ENCODE peak calls at places on chromosomes 2 and 18, in four cellular contexts. W is D721Med, V is kidney, S is GM13976. K is an unnamed sample.

GRCh38 chr2:64025741-64026140 is 6.5 kb upstream of the VPS54 start:
- DNase-seq in W (no peak), V (no peak), S (no peak), K (no peak)

GRCh38 chr2:109129356-109129920 is 433 bp downstream of the SH3RF3 start:
- DNase-seq in W (no peak), V (peak; percentile 75), S (peak; percentile 52), K (no peak)

GRCh38 chr2:95015261-95015918 is 10.1 kb upstream of the MAL start:
- DNase-seq in W (no peak), V (no peak), S (no peak), K (no peak)

GRCh38 chr2:235866373-235866772 is 301.8 kb downstream of the GBX2 start:
- DNase-seq in W (no peak), V (no peak), S (no peak), K (no peak)

GRCh38 chr18:7459851-7460774 is 107.0 kb upstream of the PTPRM start:
- DNase-seq in W (no peak), V (no peak), S (no peak), K (no peak)

GRCh38 chr2:29117636-29118303 is 2.6 kb downstream of the CLIP4 start:
- DNase-seq in W (no peak), V (no peak), S (no peak), K (no peak)

GRCh38 chr2:215137741-215138340 is 585 bp downstream of the ABCA12 start:
- DNase-seq in W (no peak), V (no peak), S (no peak), K (no peak)

GRCh38 chr18:79884296-79884962 is 67.0 kb downstream of the SLC66A2 start:
- DNase-seq in W (no peak), V (no peak), S (no peak), K (no peak)

GRCh38 chr2:197136452-197136851 is 174.1 kb downstream of the ANKRD44 start:
- DNase-seq in W (no peak), V (no peak), S (no peak), K (no peak)

GRCh38 chr2:71672011-71672639 is 218.8 kb downstream of the DYSF start:
- DNase-seq in W (no peak), V (peak; percentile 49), S (peak; percentile 13), K (no peak)
- TF ChIP-seq CTCF in W (no peak), V (no peak), S (no peak), K (no peak)

GRCh38 chr2:15799432-15799827 is 140.9 kb upstream of the MYCN start:
- DNase-seq in W (no peak), V (no peak), S (no peak), K (no peak)
- TF ChIP-seq CTCF in W (no peak), V (no peak), S (no peak), K (no peak)

GRCh38 chr2:74396149-74396548 is 16.0 kb upstream of the DCTN1 start:
- DNase-seq in W (no peak), V (no peak), S (no peak), K (no peak)
- TF ChIP-seq CTCF in W (no peak), V (no peak), S (no peak), K (no peak)

DNA sequence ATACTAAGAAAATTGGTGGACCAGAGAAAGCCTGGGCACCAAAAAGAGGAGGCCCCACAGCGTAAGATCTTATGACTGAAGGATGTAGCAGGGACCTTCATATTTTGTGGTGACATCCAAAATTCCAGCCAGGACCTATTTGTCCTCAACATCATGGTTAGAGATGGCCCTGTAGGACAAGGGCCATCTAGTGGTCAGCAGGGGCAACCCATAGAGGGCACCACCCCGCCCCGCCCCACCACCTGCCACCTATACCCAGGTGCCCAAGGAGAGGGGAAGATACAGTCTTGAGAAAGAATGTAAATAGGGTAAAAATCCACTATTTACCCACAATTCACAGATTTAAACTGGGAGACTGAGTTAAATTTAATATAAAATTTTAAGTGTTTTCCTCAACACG is 59.6 kb upstream of the TMEM163 start:
- DNase-seq in W (no peak), V (no peak), S (no peak), K (no peak)
- TF ChIP-seq CTCF in W (peak; percentile 12), V (peak; percentile 24), S (peak; percentile 20), K (peak; percentile 59)

GRCh38 chr2:14424478-14425390 is 207.8 kb upstream of the LRATD1 start:
- DNase-seq in W (no peak), V (no peak), S (no peak), K (peak; percentile 10)

GRCh38 chr2:14423145-14423906 is 209.2 kb upstream of the LRATD1 start:
- DNase-seq in W (no peak), V (no peak), S (no peak), K (no peak)

GRCh38 chr2:14422426-14422825 is 210.1 kb upstream of the LRATD1 start:
- DNase-seq in W (no peak), V (no peak), S (no peak), K (no peak)

GRCh38 chr2:14425869-14426268 is 206.6 kb upstream of the LRATD1 start:
- DNase-seq in W (no peak), V (no peak), S (no peak), K (no peak)

GRCh38 chr2:14427982-14428567 is 204.4 kb upstream of the LRATD1 start:
- DNase-seq in W (no peak), V (no peak), S (no peak), K (no peak)
- TF ChIP-seq CTCF in W (peak; percentile 3), V (no peak), S (peak; percentile 26), K (peak; percentile 33)

GRCh38 chr18:32717151-32717550 is 55.7 kb downstream of the KLHL14 start:
- DNase-seq in W (no peak), V (no peak), S (no peak), K (no peak)

GRCh38 chr18:32724071-32724696 is 48.6 kb downstream of the KLHL14 start:
- DNase-seq in W (no peak), V (no peak), S (no peak), K (no peak)

DNA sequence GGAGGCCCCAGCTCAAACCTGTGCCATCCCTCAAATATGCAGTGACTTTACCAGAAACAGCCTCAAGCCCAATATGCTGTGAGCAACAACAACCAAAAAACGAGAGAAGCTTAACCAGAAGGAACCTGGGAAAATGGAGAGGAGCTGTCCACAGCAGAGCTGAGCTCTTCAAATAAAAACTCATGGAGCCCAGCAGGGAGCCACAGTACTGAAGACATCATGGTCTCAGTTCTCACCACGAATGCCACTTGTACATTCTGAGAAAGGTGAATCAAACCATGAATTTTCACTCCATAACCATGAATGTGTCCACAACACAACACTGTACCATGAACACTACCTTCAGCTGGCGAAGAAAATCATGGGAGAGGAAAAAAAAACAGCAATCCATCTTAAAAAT is 50.5 kb downstream of the KLHL14 start:
- DNase-seq in W (no peak), V (no peak), S (no peak), K (no peak)
- TF ChIP-seq CTCF in W (no peak), V (no peak), S (no peak), K (no peak)

GRCh38 chr2:12032421-12032820 is 286.0 kb downstream of the LPIN1 start:
- DNase-seq in W (no peak), V (no peak), S (peak; percentile 27), K (peak; percentile 57)
- TF ChIP-seq CTCF in W (no peak), V (no peak), S (no peak), K (peak; percentile 46)

DNA sequence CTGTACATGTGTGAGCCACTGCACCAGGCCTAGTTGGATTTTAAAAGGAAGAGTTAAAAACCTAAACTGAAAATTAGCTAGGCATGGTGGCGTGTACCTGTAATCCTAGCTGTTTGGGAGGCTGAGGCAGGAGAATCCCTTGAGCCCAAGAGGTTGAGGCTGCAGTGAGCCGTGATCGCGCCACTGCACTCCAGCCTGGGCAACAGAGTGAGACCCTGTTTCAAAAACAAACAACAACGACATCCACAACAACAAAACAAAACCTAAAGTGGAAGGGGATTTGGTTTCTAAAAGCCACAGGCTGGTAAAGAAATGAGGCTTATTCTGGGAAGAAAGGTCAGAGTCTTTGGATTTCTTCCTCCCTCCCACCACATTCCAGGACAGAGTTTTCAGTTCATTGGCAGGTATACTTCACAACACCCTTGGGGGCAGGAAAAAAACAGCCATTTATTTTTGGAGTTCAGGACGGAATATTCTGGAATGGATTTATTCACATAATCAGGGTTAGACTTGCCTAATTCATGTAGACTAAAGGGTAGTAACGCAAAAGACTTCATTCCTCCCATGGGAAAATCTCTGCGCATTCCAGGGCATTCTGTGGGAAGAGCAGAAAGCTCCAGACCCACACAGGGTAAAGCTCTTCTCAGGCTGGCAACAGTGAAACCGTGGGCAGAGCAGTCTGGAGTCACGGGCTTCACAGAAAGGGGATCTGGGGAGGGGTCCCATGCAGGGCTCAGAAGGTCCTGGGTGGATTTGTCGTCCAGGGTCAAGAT is 34.9 kb downstream of the TEX44 start:
- DNase-seq in W (no peak), V (no peak), S (no peak), K (no peak)
- TF ChIP-seq CTCF in W (no peak), V (no peak), S (no peak), K (no peak)